ENCODE peak calls at places on chromosomes 12 and 14, in six cellular contexts. R, B, L, Q, D and I are unnamed samples.

GRCh38 chr12:131281016-131281415 is 327.3 kb downstream of the ADGRD1 start:
- DNase-seq in R (no peak), B (no peak), L (no peak), Q (no peak), D (no peak), I (no peak)

GRCh38 chr12:50862316-50862715 is 19.6 kb downstream of the TMPRSS12 start:
- DNase-seq in R (peak), B (no peak), L (peak), Q (no peak), D (peak), I (peak)

GRCh38 chr12:89390802-89391673 is 38.7 kb upstream of the DUSP6 start:
- DNase-seq in R (peak), B (no peak), L (peak), Q (no peak), D (peak), I (peak)

GRCh38 chr14:68627050-68627867 is 165.6 kb downstream of the ZFP36L1 start:
- DNase-seq in R (no peak), B (no peak), L (no peak), Q (no peak), D (peak), I (no peak)

GRCh38 chr12:15733136-15733535 is 56.1 kb downstream of the EPS8 start:
- DNase-seq in R (no peak), B (no peak), L (no peak), Q (no peak), D (no peak), I (no peak)

GRCh38 chr12:7588703-7589329 is 76.9 kb downstream of the APOBEC1 start:
- DNase-seq in R (peak), B (peak), L (peak), Q (peak), D (peak), I (peak)

GRCh38 chr14:96602186-96602585 is 100.0 kb downstream of the PAPOLA start:
- DNase-seq in R (no peak), B (no peak), L (no peak), Q (no peak), D (no peak), I (no peak)

GRCh38 chr14:102927346-102927877 is 4.9 kb downstream of the AMN start:
- DNase-seq in R (no peak), B (no peak), L (no peak), Q (no peak), D (no peak), I (no peak)

GRCh38 chr12:104063712-104064030 is 660 bp upstream of the HCFC2 start:
- DNase-seq in R (no peak), B (no peak), L (no peak), Q (no peak), D (peak), I (no peak)

GRCh38 chr14:101740981-101741380 is 20.5 kb upstream of the PPP2R5C start:
- DNase-seq in R (no peak), B (no peak), L (no peak), Q (no peak), D (no peak), I (no peak)

GRCh38 chr14:76941544-76942287 is 86.8 kb downstream of the IRF2BPL start:
- DNase-seq in R (no peak), B (no peak), L (no peak), Q (no peak), D (no peak), I (no peak)

GRCh38 chr14:72809063-72809462 is 84.8 kb downstream of the DPF3 start:
- DNase-seq in R (no peak), B (no peak), L (no peak), Q (no peak), D (no peak), I (no peak)

GRCh38 chr12:47032644-47033043 is 46.8 kb upstream of the PCED1B start:
- DNase-seq in R (peak), B (no peak), L (peak), Q (no peak), D (peak), I (peak)

GRCh38 chr14:91545946-91546716 is 36.0 kb upstream of the PPP4R3A start:
- DNase-seq in R (no peak), B (no peak), L (no peak), Q (no peak), D (peak), I (no peak)

GRCh38 chr14:89588016-89588415 is 171.0 kb upstream of the FOXN3 start:
- DNase-seq in R (no peak), B (no peak), L (no peak), Q (no peak), D (no peak), I (no peak)

GRCh38 chr12:50088577-50089335 is 3.6 kb downstream of the SMARCD1 start:
- DNase-seq in R (no peak), B (peak), L (peak), Q (no peak), D (peak), I (peak)

GRCh38 chr14:25698111-25698510 is 648.2 kb upstream of the STXBP6 start:
- DNase-seq in R (no peak), B (no peak), L (no peak), Q (no peak), D (no peak), I (no peak)

GRCh38 chr12:125100551-125101434 is 35.6 kb downstream of the AACS start:
- DNase-seq in R (no peak), B (no peak), L (no peak), Q (no peak), D (no peak), I (no peak)

GRCh38 chr12:132464820-132465219 is 25.1 kb upstream of the FBRSL1 start:
- DNase-seq in R (no peak), B (no peak), L (no peak), Q (no peak), D (no peak), I (no peak)